ENCODE peak calls at places on chromosomes 7 and 10, in six cellular contexts. P is H9, T is neuronal stem cell, F is IMR-90, C is H1, Z is mesendoderm. M is an unnamed sample.

GRCh38 chr7:154672659-154673415 is 330.1 kb downstream of the PAXIP1 start:
- DNase-seq in P (no peak), T (no peak), F (no peak), C (no peak), Z (no peak), M (no peak)

GRCh38 chr7:95989301-95989700 is 216.9 kb downstream of the DYNC1I1 start:
- DNase-seq in P (no peak), T (peak; percentile 5), F (no peak), C (no peak), Z (peak; percentile 45), M (no peak)

GRCh38 chr7:55021951-55022617 is 3.3 kb downstream of the EGFR start:
- DNase-seq in P (no peak), T (no peak), F (no peak), C (no peak), Z (no peak), M (no peak)

GRCh38 chr10:57303567-57303966 is 942.5 kb upstream of the ZWINT start:
- DNase-seq in P (no peak), T (no peak), F (no peak), C (no peak), Z (no peak), M (no peak)

GRCh38 chr10:50421026-50421719 is 169.9 kb upstream of the ASAH2 start:
- DNase-seq in P (peak; percentile 55), T (no peak), F (peak; percentile 21), C (peak; percentile 58), Z (peak; percentile 74), M (peak; percentile 44)

GRCh38 chr10:70518695-70519094 is 40.1 kb downstream of the PALD1 start:
- DNase-seq in P (no peak), T (no peak), F (peak; percentile 70), C (no peak), Z (no peak), M (peak; percentile 43)

GRCh38 chr10:1846050-1846449 is 108.7 kb upstream of the ADARB2 start:
- DNase-seq in P (no peak), T (no peak), F (no peak), C (no peak), Z (no peak), M (no peak)

GRCh38 chr10:3886666-3887251 is 101.8 kb upstream of the KLF6 start:
- DNase-seq in P (no peak), T (no peak), F (peak; percentile 96), C (no peak), Z (peak; percentile 83), M (peak; percentile 96)

GRCh38 chr10:86375204-86375603 is 8.6 kb upstream of the GRID1 start:
- DNase-seq in P (peak; percentile 18), T (no peak), F (no peak), C (peak; percentile 16), Z (no peak), M (no peak)

GRCh38 chr7:34337163-34337562 is 320.9 kb upstream of the NPSR1 start:
- DNase-seq in P (no peak), T (no peak), F (no peak), C (no peak), Z (no peak), M (no peak)

GRCh38 chr10:75654171-75654772 is 222.8 kb downstream of the LRMDA start:
- DNase-seq in P (no peak), T (no peak), F (no peak), C (no peak), Z (no peak), M (no peak)

GRCh38 chr7:107164092-107164491 is 4.7 kb upstream of the HBP1 start:
- DNase-seq in P (no peak), T (no peak), F (peak; percentile 37), C (no peak), Z (no peak), M (no peak)

GRCh38 chr7:1669954-1670893 is at the start of gene ELFN1:
- DNase-seq in P (peak; percentile 83), T (peak; percentile 87), F (peak; percentile 36), C (peak; percentile 82), Z (peak; percentile 85), M (no peak)

GRCh38 chr10:24962998-24963397 is 10.6 kb upstream of the PRTFDC1 start:
- DNase-seq in P (no peak), T (no peak), F (peak; percentile 60), C (no peak), Z (no peak), M (no peak)

GRCh38 chr10:6320320-6321010 is 117.7 kb downstream of the PFKFB3 start:
- DNase-seq in P (no peak), T (no peak), F (no peak), C (no peak), Z (no peak), M (no peak)

GRCh38 chr7:128883622-128884549 is 21.2 kb downstream of the ATP6V1F start:
- DNase-seq in P (peak; percentile 88), T (peak; percentile 57), F (peak; percentile 54), C (peak; percentile 99), Z (peak; percentile 83), M (peak; percentile 73)

GRCh38 chr10:133000648-133001047 is 58.3 kb upstream of the CFAP46 start:
- DNase-seq in P (no peak), T (no peak), F (no peak), C (no peak), Z (no peak), M (no peak)

GRCh38 chr7:144854839-144855424 is 19.1 kb upstream of the TPK1 start:
- DNase-seq in P (no peak), T (peak; percentile 30), F (no peak), C (no peak), Z (peak; percentile 74), M (peak; percentile 24)

GRCh38 chr10:13337128-13337826 is 10.8 kb downstream of the SEPHS1 start:
- DNase-seq in P (no peak), T (no peak), F (no peak), C (no peak), Z (no peak), M (no peak)

GRCh38 chr10:13337827-13338196 is 10.3 kb downstream of the SEPHS1 start:
- DNase-seq in P (no peak), T (no peak), F (no peak), C (no peak), Z (no peak), M (no peak)

GRCh38 chr10:13340068-13340467 is 8.0 kb downstream of the SEPHS1 start:
- DNase-seq in P (no peak), T (no peak), F (no peak), C (no peak), Z (no peak), M (no peak)

GRCh38 chr10:13338337-13339128 is 9.6 kb downstream of the SEPHS1 start:
- DNase-seq in P (no peak), T (no peak), F (peak; percentile 52), C (no peak), Z (no peak), M (no peak)

GRCh38 chr10:13340626-13341370 is 7.3 kb downstream of the SEPHS1 start:
- DNase-seq in P (no peak), T (no peak), F (no peak), C (no peak), Z (no peak), M (no peak)
- H2BK15ac ChIP-seq in P (no peak overlapping the region), T (no peak overlapping the region), F (no peak overlapping the region), C (no peak overlapping the region), Z (no peak overlapping the region), M (peak overlapping the region; percentile 76)

GRCh38 chr7:150686030-150686626 is 622 bp downstream of the GIMAP2 start:
- DNase-seq in P (no peak), T (no peak), F (no peak), C (no peak), Z (no peak), M (no peak)
- H3K9ac ChIP-seq in P (no peak overlapping the region), T (no peak overlapping the region), F (no peak overlapping the region), C (no peak overlapping the region), Z (no peak overlapping the region), M (peak overlapping the region; percentile 83)

DNA sequence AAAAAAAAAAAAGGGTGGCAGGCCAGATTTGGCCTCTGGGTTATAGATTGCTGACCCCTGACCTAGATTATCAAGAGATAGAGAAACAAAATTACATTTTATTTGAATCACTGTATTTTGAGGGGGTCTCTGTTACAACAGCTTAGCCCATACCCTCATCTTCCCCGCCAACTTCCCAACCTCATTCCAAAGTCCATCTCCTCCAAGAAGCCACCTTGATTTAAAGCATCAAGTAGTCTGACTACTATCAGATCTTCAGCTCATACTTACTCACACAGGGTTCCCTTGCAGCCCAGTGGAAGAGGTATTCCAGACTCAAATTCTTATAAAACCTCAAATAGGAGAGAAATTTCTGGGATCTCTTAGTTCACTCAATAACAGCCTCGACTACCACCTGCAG is 20.4 kb downstream of the ZC3HAV1 start:
- DNase-seq in P (no peak), T (no peak), F (no peak), C (no peak), Z (no peak), M (no peak)
- H2BK15ac ChIP-seq in P (no peak overlapping the region), T (no peak overlapping the region), F (no peak overlapping the region), C (no peak overlapping the region), Z (no peak overlapping the region), M (no peak overlapping the region)

GRCh38 chr10:13165177-13165576 is 3.8 kb downstream of the MCM10 start:
- DNase-seq in P (no peak), T (no peak), F (no peak), C (no peak), Z (no peak), M (no peak)

GRCh38 chr10:13160934-13161266 is 458 bp upstream of the MCM10 start:
- DNase-seq in P (no peak), T (no peak), F (no peak), C (no peak), Z (no peak), M (no peak)

GRCh38 chr10:13162013-13162364 is 631 bp downstream of the MCM10 start:
- DNase-seq in P (no peak), T (peak; percentile 9), F (no peak), C (no peak), Z (peak; percentile 34), M (peak; percentile 33)

GRCh38 chr10:13161267-13162012 is at the start of gene MCM10:
- DNase-seq in P (peak; percentile 99), T (peak; percentile 98), F (peak; percentile 100), C (peak; percentile 99), Z (peak; percentile 100), M (peak; percentile 99)

GRCh38 chr10:13163859-13164258 is 2.5 kb downstream of the MCM10 start:
- DNase-seq in P (no peak), T (no peak), F (no peak), C (no peak), Z (no peak), M (no peak)
- H3K9ac ChIP-seq in P (no peak overlapping the region), T (no peak overlapping the region), F (no peak overlapping the region), C (no peak overlapping the region), Z (no peak overlapping the region), M (no peak overlapping the region)

DNA sequence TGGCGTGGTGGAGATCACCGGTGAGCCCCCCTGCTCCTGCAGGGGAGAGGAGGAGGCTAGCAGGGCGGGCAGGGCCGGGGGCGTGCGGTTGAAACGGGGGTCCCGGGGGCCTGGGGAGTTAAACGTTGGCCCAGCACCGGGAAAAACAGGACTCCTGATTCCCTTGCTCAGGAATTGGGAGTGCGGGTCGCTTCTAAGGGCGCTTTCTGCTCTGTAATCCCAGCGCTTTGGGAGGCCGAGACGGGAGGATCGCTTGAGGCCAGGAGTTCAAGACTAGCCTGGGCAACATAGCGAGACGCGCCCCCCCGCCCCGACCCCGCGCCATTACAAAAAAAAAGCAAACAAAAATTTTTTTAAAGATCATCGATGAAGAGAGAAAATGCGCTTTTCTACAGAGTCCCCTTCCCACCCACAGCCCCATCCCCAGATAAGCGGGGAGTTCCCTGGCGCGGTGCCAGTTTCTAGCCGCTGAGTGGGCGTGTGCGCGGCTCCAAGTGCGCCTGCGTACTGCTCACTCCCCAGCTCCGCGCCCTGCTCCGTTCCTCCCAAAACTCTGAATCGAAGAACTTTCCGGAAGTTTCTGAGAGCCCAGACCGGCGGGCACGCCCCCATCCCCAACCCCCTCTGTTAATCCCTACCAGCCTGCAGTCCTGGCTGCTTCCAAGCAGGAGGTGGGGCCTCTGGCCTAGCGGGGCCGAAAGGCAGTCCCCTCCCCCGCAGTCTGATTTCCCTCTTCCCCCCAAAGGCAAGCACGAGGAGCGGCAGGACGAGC is 770 bp downstream of the HSPB1 start:
- DNase-seq in P (peak; percentile 96), T (peak; percentile 88), F (peak; percentile 92), C (peak; percentile 92), Z (peak; percentile 99), M (peak; percentile 91)
- H2BK15ac ChIP-seq in P (no peak overlapping the region), T (peak overlapping the region; percentile 94), F (no peak overlapping the region), C (peak overlapping the region; percentile 53), Z (no peak overlapping the region), M (peak overlapping the region; percentile 86)

GRCh38 chr7:44538093-44538797 is 2.9 kb downstream of the NPC1L1 start:
- DNase-seq in P (no peak), T (no peak), F (no peak), C (no peak), Z (no peak), M (no peak)
- H3K9ac ChIP-seq in P (no peak overlapping the region), T (no peak overlapping the region), F (no peak overlapping the region), C (no peak overlapping the region), Z (no peak overlapping the region), M (no peak overlapping the region)

M was measured in mesenchymal stem cell.